ENCODE peak calls at places on chromosomes 16 and 17, in nine cellular contexts. One of them, this sample, is unnamed.

GRCh38 chr16:1542533-1542932 is 9.1 kb downstream of the TMEM204 start:
- DNase-seq in aorta: no peak
- DNase-seq in A673: no peak
- DNase-seq in gastrocnemius medialis: no peak
- DNase-seq in GM23338: no peak
- DNase-seq in neural progenitor cell: no peak
- DNase-seq in right cardiac atrium: peak; percentile 49
- DNase-seq in Peyer's patch: no peak
- DNase-seq in cardiac muscle cell: no peak
- DNase-seq in this sample: no peak

GRCh38 chr17:73342549-73343167 is 30.9 kb upstream of the CDC42EP4 start:
- DNase-seq in aorta: no peak
- DNase-seq in A673: peak; percentile 82
- DNase-seq in gastrocnemius medialis: no peak
- DNase-seq in GM23338: peak; percentile 37
- DNase-seq in neural progenitor cell: peak; percentile 70
- DNase-seq in right cardiac atrium: peak; percentile 36
- DNase-seq in Peyer's patch: no peak
- DNase-seq in cardiac muscle cell: peak; percentile 74
- DNase-seq in this sample: no peak

GRCh38 chr16:75060708-75061107 is 55.9 kb downstream of the LDHD start:
- DNase-seq in aorta: no peak
- DNase-seq in A673: no peak
- DNase-seq in gastrocnemius medialis: no peak
- DNase-seq in GM23338: no peak
- DNase-seq in neural progenitor cell: no peak
- DNase-seq in right cardiac atrium: no peak
- DNase-seq in Peyer's patch: no peak
- DNase-seq in cardiac muscle cell: no peak
- DNase-seq in this sample: no peak

GRCh38 chr17:76539631-76540271 is at the start of gene PRCD:
- DNase-seq in aorta: peak; percentile 60
- DNase-seq in A673: no peak
- DNase-seq in gastrocnemius medialis: no peak
- DNase-seq in GM23338: peak; percentile 66
- DNase-seq in neural progenitor cell: peak; percentile 47
- DNase-seq in right cardiac atrium: peak; percentile 63
- DNase-seq in Peyer's patch: no peak
- DNase-seq in cardiac muscle cell: no peak
- DNase-seq in this sample: no peak

GRCh38 chr17:44655983-44656700 is at the start of gene MEIOC:
- DNase-seq in aorta: no peak
- DNase-seq in A673: no peak
- DNase-seq in gastrocnemius medialis: no peak
- DNase-seq in GM23338: peak; percentile 94
- DNase-seq in neural progenitor cell: peak; percentile 80
- DNase-seq in right cardiac atrium: no peak
- DNase-seq in Peyer's patch: no peak
- DNase-seq in cardiac muscle cell: peak; percentile 22
- DNase-seq in this sample: peak; percentile 18

GRCh38 chr16:869823-870641 is 69.5 kb upstream of the GNG13 start:
- DNase-seq in aorta: peak; percentile 70
- DNase-seq in A673: no peak
- DNase-seq in gastrocnemius medialis: no peak
- DNase-seq in GM23338: no peak
- DNase-seq in neural progenitor cell: no peak
- DNase-seq in right cardiac atrium: peak; percentile 46
- DNase-seq in Peyer's patch: no peak
- DNase-seq in cardiac muscle cell: no peak
- DNase-seq in this sample: no peak

GRCh38 chr17:80936218-80936617 is 55.4 kb upstream of the CHMP6 start:
- DNase-seq in aorta: no peak
- DNase-seq in A673: no peak
- DNase-seq in gastrocnemius medialis: no peak
- DNase-seq in GM23338: no peak
- DNase-seq in neural progenitor cell: no peak
- DNase-seq in right cardiac atrium: no peak
- DNase-seq in Peyer's patch: no peak
- DNase-seq in cardiac muscle cell: no peak
- DNase-seq in this sample: no peak

GRCh38 chr17:82018152-82019041 is 4.3 kb downstream of the CENPX start:
- DNase-seq in aorta: no peak
- DNase-seq in A673: no peak
- DNase-seq in gastrocnemius medialis: no peak
- DNase-seq in GM23338: no peak
- DNase-seq in neural progenitor cell: no peak
- DNase-seq in right cardiac atrium: no peak
- DNase-seq in Peyer's patch: no peak
- DNase-seq in cardiac muscle cell: no peak
- DNase-seq in this sample: no peak

GRCh38 chr16:87344931-87345631 is 27.9 kb upstream of the C16orf95 start:
- DNase-seq in aorta: no peak
- DNase-seq in A673: peak; percentile 37
- DNase-seq in gastrocnemius medialis: no peak
- DNase-seq in GM23338: peak; percentile 36
- DNase-seq in neural progenitor cell: no peak
- DNase-seq in right cardiac atrium: peak; percentile 79
- DNase-seq in Peyer's patch: peak; percentile 78
- DNase-seq in cardiac muscle cell: no peak
- DNase-seq in this sample: peak; percentile 40

GRCh38 chr17:61309857-61310256 is 89.8 kb upstream of the TBX2 start:
- DNase-seq in aorta: no peak
- DNase-seq in A673: no peak
- DNase-seq in gastrocnemius medialis: no peak
- DNase-seq in GM23338: no peak
- DNase-seq in neural progenitor cell: no peak
- DNase-seq in right cardiac atrium: no peak
- DNase-seq in Peyer's patch: no peak
- DNase-seq in cardiac muscle cell: peak; percentile 68
- DNase-seq in this sample: no peak

GRCh38 chr16:57371494-57372371 is 557 bp upstream of the CX3CL1 start:
- DNase-seq in aorta: peak; percentile 92
- DNase-seq in A673: no peak
- DNase-seq in gastrocnemius medialis: no peak
- DNase-seq in GM23338: no peak
- DNase-seq in neural progenitor cell: no peak
- DNase-seq in right cardiac atrium: no peak
- DNase-seq in Peyer's patch: no peak
- DNase-seq in cardiac muscle cell: no peak
- DNase-seq in this sample: peak; percentile 43
- H3K4me3 ChIP-seq in aorta: no peak overlapping the region
- H3K4me3 ChIP-seq in A673: no peak overlapping the region
- H3K4me3 ChIP-seq in gastrocnemius medialis: peak overlapping the region; percentile 63
- H3K4me3 ChIP-seq in GM23338: peak overlapping the region; percentile 46
- H3K4me3 ChIP-seq in neural progenitor cell: no peak overlapping the region
- H3K4me3 ChIP-seq in right cardiac atrium: no peak overlapping the region
- H3K4me3 ChIP-seq in Peyer's patch: no peak overlapping the region
- H3K4me3 ChIP-seq in cardiac muscle cell: no peak overlapping the region
- H3K4me3 ChIP-seq in this sample: no peak overlapping the region

DNA sequence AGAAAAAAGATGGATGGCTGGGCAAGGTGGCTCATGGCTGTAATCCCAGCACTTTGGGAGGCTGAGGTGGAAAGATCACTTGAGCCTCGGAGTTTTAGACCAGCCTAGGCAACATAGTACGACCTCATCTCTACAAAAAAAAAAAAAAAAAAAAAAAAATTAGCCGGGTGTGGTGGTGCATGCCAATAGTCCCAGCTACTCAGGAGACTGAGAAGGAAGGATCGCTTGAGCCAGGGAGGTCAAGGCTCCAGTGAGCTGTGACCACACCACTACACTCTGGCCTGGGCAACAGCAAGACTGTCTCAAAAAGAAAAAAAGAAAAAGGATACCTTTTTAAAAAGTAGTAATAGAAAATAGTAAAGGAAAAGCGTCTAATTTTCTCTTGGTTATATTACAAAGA is 20.7 kb downstream of the ZNF652 start:
- DNase-seq in aorta: no peak
- DNase-seq in A673: no peak
- DNase-seq in gastrocnemius medialis: no peak
- DNase-seq in GM23338: no peak
- DNase-seq in neural progenitor cell: no peak
- DNase-seq in right cardiac atrium: no peak
- DNase-seq in Peyer's patch: no peak
- DNase-seq in cardiac muscle cell: no peak
- DNase-seq in this sample: no peak
- H3K27ac ChIP-seq in aorta: no peak overlapping the region
- H3K27ac ChIP-seq in A673: no peak overlapping the region
- H3K27ac ChIP-seq in gastrocnemius medialis: no peak overlapping the region
- H3K27ac ChIP-seq in GM23338: peak overlapping the region; percentile 40
- H3K27ac ChIP-seq in neural progenitor cell: no peak overlapping the region
- H3K27ac ChIP-seq in right cardiac atrium: no peak overlapping the region
- H3K27ac ChIP-seq in Peyer's patch: no peak overlapping the region
- H3K27ac ChIP-seq in cardiac muscle cell: no peak overlapping the region
- H3K27ac ChIP-seq in this sample: peak overlapping the region; percentile 48

GRCh38 chr17:39738568-39738901 is 797 bp downstream of the GRB7 start:
- DNase-seq in aorta: no peak
- DNase-seq in A673: no peak
- DNase-seq in gastrocnemius medialis: no peak
- DNase-seq in GM23338: peak; percentile 79
- DNase-seq in neural progenitor cell: peak; percentile 58
- DNase-seq in right cardiac atrium: no peak
- DNase-seq in Peyer's patch: peak; percentile 68
- DNase-seq in cardiac muscle cell: no peak
- DNase-seq in this sample: peak; percentile 75
- H3K4me3 ChIP-seq in aorta: no peak overlapping the region
- H3K4me3 ChIP-seq in A673: peak overlapping the region; percentile 37
- H3K4me3 ChIP-seq in gastrocnemius medialis: no peak overlapping the region
- H3K4me3 ChIP-seq in GM23338: peak overlapping the region; percentile 98
- H3K4me3 ChIP-seq in neural progenitor cell: peak overlapping the region; percentile 62
- H3K4me3 ChIP-seq in right cardiac atrium: peak overlapping the region; percentile 1
- H3K4me3 ChIP-seq in Peyer's patch: peak overlapping the region; percentile 37
- H3K4me3 ChIP-seq in cardiac muscle cell: peak overlapping the region; percentile 27
- H3K4me3 ChIP-seq in this sample: peak overlapping the region; percentile 67

DNA sequence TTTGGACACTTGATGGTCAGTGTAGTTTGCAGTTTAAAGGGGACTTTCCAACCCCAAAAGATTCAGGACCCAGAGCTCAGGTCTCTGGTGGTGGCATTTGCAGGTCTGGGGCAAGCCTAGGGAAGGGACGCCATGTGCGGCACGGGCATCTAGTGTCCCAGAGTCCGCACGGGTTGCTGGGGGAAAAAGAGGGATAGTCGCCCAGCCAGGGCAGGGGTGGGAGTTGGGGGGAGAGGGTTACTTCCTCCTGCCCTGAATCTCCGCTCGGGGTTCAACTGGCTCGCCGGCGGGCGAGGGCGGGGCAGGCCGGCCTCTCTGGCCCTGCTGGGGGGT is 239 bp upstream of the CA7 start:
- DNase-seq in aorta: no peak
- DNase-seq in A673: no peak
- DNase-seq in gastrocnemius medialis: no peak
- DNase-seq in GM23338: peak; percentile 73
- DNase-seq in neural progenitor cell: peak; percentile 61
- DNase-seq in right cardiac atrium: peak; percentile 68
- DNase-seq in Peyer's patch: no peak
- DNase-seq in cardiac muscle cell: no peak
- DNase-seq in this sample: no peak
- H3K27ac ChIP-seq in aorta: no peak overlapping the region
- H3K27ac ChIP-seq in A673: no peak overlapping the region
- H3K27ac ChIP-seq in gastrocnemius medialis: no peak overlapping the region
- H3K27ac ChIP-seq in GM23338: no peak overlapping the region
- H3K27ac ChIP-seq in neural progenitor cell: no peak overlapping the region
- H3K27ac ChIP-seq in right cardiac atrium: no peak overlapping the region
- H3K27ac ChIP-seq in Peyer's patch: no peak overlapping the region
- H3K27ac ChIP-seq in cardiac muscle cell: no peak overlapping the region
- H3K27ac ChIP-seq in this sample: no peak overlapping the region

GRCh38 chr17:52147872-52148271 is 10.6 kb downstream of the CA10 start:
- DNase-seq in aorta: no peak
- DNase-seq in A673: no peak
- DNase-seq in gastrocnemius medialis: no peak
- DNase-seq in GM23338: no peak
- DNase-seq in neural progenitor cell: no peak
- DNase-seq in right cardiac atrium: no peak
- DNase-seq in Peyer's patch: no peak
- DNase-seq in cardiac muscle cell: no peak
- DNase-seq in this sample: peak; percentile 43

GRCh38 chr17:52149626-52150025 is 8.9 kb downstream of the CA10 start:
- DNase-seq in aorta: no peak
- DNase-seq in A673: no peak
- DNase-seq in gastrocnemius medialis: no peak
- DNase-seq in GM23338: no peak
- DNase-seq in neural progenitor cell: no peak
- DNase-seq in right cardiac atrium: no peak
- DNase-seq in Peyer's patch: no peak
- DNase-seq in cardiac muscle cell: no peak
- DNase-seq in this sample: no peak

GRCh38 chr17:52147431-52147830 is 11.1 kb downstream of the CA10 start:
- DNase-seq in aorta: no peak
- DNase-seq in A673: no peak
- DNase-seq in gastrocnemius medialis: no peak
- DNase-seq in GM23338: no peak
- DNase-seq in neural progenitor cell: no peak
- DNase-seq in right cardiac atrium: no peak
- DNase-seq in Peyer's patch: no peak
- DNase-seq in cardiac muscle cell: no peak
- DNase-seq in this sample: no peak

GRCh38 chr17:52148969-52149351 is 9.6 kb downstream of the CA10 start:
- DNase-seq in aorta: no peak
- DNase-seq in A673: no peak
- DNase-seq in gastrocnemius medialis: no peak
- DNase-seq in GM23338: no peak
- DNase-seq in neural progenitor cell: no peak
- DNase-seq in right cardiac atrium: no peak
- DNase-seq in Peyer's patch: no peak
- DNase-seq in cardiac muscle cell: no peak
- DNase-seq in this sample: no peak

GRCh38 chr17:52148288-52148968 is 10.1 kb downstream of the CA10 start:
- DNase-seq in aorta: no peak
- DNase-seq in A673: no peak
- DNase-seq in gastrocnemius medialis: no peak
- DNase-seq in GM23338: no peak
- DNase-seq in neural progenitor cell: no peak
- DNase-seq in right cardiac atrium: no peak
- DNase-seq in Peyer's patch: no peak
- DNase-seq in cardiac muscle cell: no peak
- DNase-seq in this sample: no peak
- H3K4me3 ChIP-seq in aorta: no peak overlapping the region
- H3K4me3 ChIP-seq in A673: no peak overlapping the region
- H3K4me3 ChIP-seq in gastrocnemius medialis: no peak overlapping the region
- H3K4me3 ChIP-seq in GM23338: no peak overlapping the region
- H3K4me3 ChIP-seq in neural progenitor cell: no peak overlapping the region
- H3K4me3 ChIP-seq in right cardiac atrium: no peak overlapping the region
- H3K4me3 ChIP-seq in Peyer's patch: no peak overlapping the region
- H3K4me3 ChIP-seq in cardiac muscle cell: no peak overlapping the region
- H3K4me3 ChIP-seq in this sample: no peak overlapping the region

GRCh38 chr16:84086357-84086756 is 30.4 kb downstream of the MBTPS1 start:
- DNase-seq in aorta: no peak
- DNase-seq in A673: no peak
- DNase-seq in gastrocnemius medialis: no peak
- DNase-seq in GM23338: no peak
- DNase-seq in neural progenitor cell: no peak
- DNase-seq in right cardiac atrium: peak; percentile 83
- DNase-seq in Peyer's patch: no peak
- DNase-seq in cardiac muscle cell: no peak
- DNase-seq in this sample: no peak
- H3K27ac ChIP-seq in aorta: no peak overlapping the region
- H3K27ac ChIP-seq in A673: no peak overlapping the region
- H3K27ac ChIP-seq in gastrocnemius medialis: no peak overlapping the region
- H3K27ac ChIP-seq in GM23338: no peak overlapping the region
- H3K27ac ChIP-seq in neural progenitor cell: no peak overlapping the region
- H3K27ac ChIP-seq in right cardiac atrium: peak overlapping the region; percentile 31
- H3K27ac ChIP-seq in Peyer's patch: no peak overlapping the region
- H3K27ac ChIP-seq in cardiac muscle cell: peak overlapping the region; percentile 60
- H3K27ac ChIP-seq in this sample: no peak overlapping the region

GRCh38 chr16:48602357-48603014 is 7.5 kb downstream of the N4BP1 start:
- DNase-seq in aorta: no peak
- DNase-seq in A673: no peak
- DNase-seq in gastrocnemius medialis: no peak
- DNase-seq in GM23338: no peak
- DNase-seq in neural progenitor cell: no peak
- DNase-seq in right cardiac atrium: no peak
- DNase-seq in Peyer's patch: no peak
- DNase-seq in cardiac muscle cell: no peak
- DNase-seq in this sample: no peak
- H3K4me3 ChIP-seq in aorta: no peak overlapping the region
- H3K4me3 ChIP-seq in A673: no peak overlapping the region
- H3K4me3 ChIP-seq in gastrocnemius medialis: no peak overlapping the region
- H3K4me3 ChIP-seq in GM23338: no peak overlapping the region
- H3K4me3 ChIP-seq in neural progenitor cell: no peak overlapping the region
- H3K4me3 ChIP-seq in right cardiac atrium: no peak overlapping the region
- H3K4me3 ChIP-seq in Peyer's patch: no peak overlapping the region
- H3K4me3 ChIP-seq in cardiac muscle cell: no peak overlapping the region
- H3K4me3 ChIP-seq in this sample: no peak overlapping the region